ENCODE peak calls at places on chromosomes 5 and 9, in ten cellular contexts. X is T-cell, F is renal cortical epithelial cell, Y is SW 1271, T is EL, D is G401, E is NCI-H2081, W is retina, P is A549, L is AML-193. M is an unnamed sample.

GRCh38 chr5:64163135-64163534 is 2.5 kb upstream of the RNF180 start:
- DNase-seq in X (no peak), F (peak), Y (no peak), T (no peak), D (no peak), E (no peak), W (no peak), P (no peak), L (no peak), M (no peak)

GRCh38 chr9:75185585-75186170 is 97.4 kb downstream of the OSTF1 start:
- DNase-seq in X (peak), F (peak), Y (no peak), T (peak), D (peak), E (no peak), W (no peak), P (peak), L (peak), M (no peak)

GRCh38 chr9:107636596-107637405 is 147.2 kb upstream of the KLF4 start:
- DNase-seq in X (no peak), F (no peak), Y (no peak), T (no peak), D (peak), E (no peak), W (no peak), P (no peak), L (no peak), M (no peak)

GRCh38 chr9:121499427-121500164 is at the start of gene GGTA1:
- DNase-seq in X (no peak), F (no peak), Y (no peak), T (peak), D (no peak), E (peak), W (peak), P (peak), L (no peak), M (peak)

GRCh38 chr9:131645078-131645776 is 94.6 kb downstream of the RAPGEF1 start:
- DNase-seq in X (no peak), F (no peak), Y (no peak), T (peak), D (no peak), E (no peak), W (no peak), P (no peak), L (peak), M (no peak)

GRCh38 chr9:38207247-38207778 is 138.3 kb upstream of the SHB start:
- DNase-seq in X (no peak), F (no peak), Y (no peak), T (no peak), D (no peak), E (no peak), W (no peak), P (no peak), L (no peak), M (no peak)

GRCh38 chr5:80959768-80960442 is at the start of gene RASGRF2:
- DNase-seq in X (peak), F (peak), Y (no peak), T (peak), D (no peak), E (no peak), W (peak), P (no peak), L (no peak), M (peak)

GRCh38 chr5:20500501-20500900 is 512.5 kb upstream of the CDH18 start:
- DNase-seq in X (no peak), F (no peak), Y (no peak), T (no peak), D (no peak), E (no peak), W (no peak), P (no peak), L (no peak), M (no peak)

GRCh38 chr9:75545292-75545691 is 345.2 kb upstream of the PCSK5 start:
- DNase-seq in X (no peak), F (no peak), Y (no peak), T (no peak), D (no peak), E (no peak), W (no peak), P (no peak), L (no peak), M (no peak)

GRCh38 chr5:41790038-41790776 is 80.0 kb downstream of the OXCT1 start:
- DNase-seq in X (no peak), F (no peak), Y (no peak), T (no peak), D (no peak), E (peak), W (no peak), P (no peak), L (no peak), M (no peak)

GRCh38 chr9:14485366-14485765 is 171.4 kb upstream of the NFIB start:
- DNase-seq in X (no peak), F (no peak), Y (no peak), T (peak), D (no peak), E (no peak), W (no peak), P (no peak), L (no peak), M (no peak)

GRCh38 chr5:109655841-109656240 is 33.9 kb upstream of the MAN2A1 start:
- DNase-seq in X (no peak), F (no peak), Y (no peak), T (peak), D (no peak), E (no peak), W (no peak), P (no peak), L (no peak), M (no peak)

GRCh38 chr5:618450-618849 is 6.3 kb downstream of the CEP72 start:
- DNase-seq in X (no peak), F (no peak), Y (no peak), T (no peak), D (no peak), E (no peak), W (no peak), P (no peak), L (no peak), M (no peak)

M was measured in kidney glomerular epithelial cell.